ENCODE peak calls at places on chromosomes 12 and 14, in four cellular contexts. J, Z, L and N are unnamed samples.

GRCh38 chr14:77023001-77023996 is 5.2 kb downstream of the IRF2BPL start:
- DNase-seq in J (no peak), Z (no peak), L (no peak), N (no peak)

GRCh38 chr14:22837059-22837749 is 819 bp downstream of the MMP14 start:
- DNase-seq in L (no peak), Z (no peak), J (no peak), N (no peak)

GRCh38 chr14:95299271-95299670 is 20.4 kb downstream of the CLMN start:
- DNase-seq in Z (no peak), J (no peak), L (no peak), N (no peak)

GRCh38 chr12:191541-191940 is 22.4 kb downstream of the SLC6A12 start:
- DNase-seq in J (no peak), L (no peak), Z (no peak), N (no peak)

GRCh38 chr12:72642726-72643125 is 370.6 kb downstream of the TRHDE start:
- DNase-seq in L (no peak), J (no peak), Z (no peak), N (no peak)

GRCh38 chr12:78671295-78671694 is 193.3 kb upstream of the SYT1 start:
- DNase-seq in J (no peak), L (no peak), Z (no peak), N (no peak)

GRCh38 chr12:6688543-6688999 is 604 bp downstream of the ZNF384 start:
- DNase-seq in L (no peak), J (no peak), Z (peak), N (no peak)

GRCh38 chr12:69074559-69075349 is 141.8 kb upstream of the CPM start:
- DNase-seq in J (no peak), L (no peak), Z (no peak), N (no peak)

GRCh38 chr12:112096667-112097066 is 11.9 kb downstream of the NAA25 start:
- DNase-seq in Z (no peak), J (no peak), L (no peak), N (no peak)

GRCh38 chr12:98595152-98595988 is 1.9 kb downstream of the SLC25A3 start:
- DNase-seq in J (no peak), L (no peak), Z (no peak), N (no peak)

GRCh38 chr14:36656769-36657408 is 4.8 kb upstream of the PAX9 start:
- DNase-seq in Z (no peak), L (no peak), J (no peak), N (no peak)

GRCh38 chr12:93813972-93814821 is 137.0 kb downstream of the CRADD start:
- DNase-seq in Z (no peak), J (no peak), L (peak), N (no peak)

GRCh38 chr14:99576304-99576703 is 27.7 kb downstream of the CCDC85C start:
- DNase-seq in L (no peak), J (no peak), Z (no peak), N (no peak)

GRCh38 chr12:112803620-112804279 is 12.2 kb downstream of the RPH3A start:
- DNase-seq in J (no peak), L (no peak), Z (no peak), N (no peak)

GRCh38 chr14:69999246-69999645 is 120.0 kb downstream of the SMOC1 start:
- DNase-seq in L (no peak), J (no peak), Z (no peak), N (no peak)

GRCh38 chr14:21525995-21526671 is at the start of gene SALL2:
- DNase-seq in J (peak), Z (peak), L (peak), N (peak)

GRCh38 chr12:94980577-94980976 is 22.9 kb downstream of the NDUFA12 start:
- DNase-seq in Z (no peak), J (no peak), L (no peak), N (no peak)

GRCh38 chr12:32895688-32896437 is 714 bp downstream of the PKP2 start:
- DNase-seq in Z (no peak), L (peak), J (no peak), N (no peak)

GRCh38 chr12:89889051-89889450 is 180.4 kb upstream of the ATP2B1 start:
- DNase-seq in L (no peak), Z (no peak), J (no peak), N (no peak)

GRCh38 chr14:82642425-82642824 is 1108.8 kb upstream of the SEL1L start:
- DNase-seq in L (peak), J (no peak), Z (no peak), N (no peak)

GRCh38 chr14:69398818-69399210 is 322 bp downstream of the SLC39A9 start:
- DNase-seq in Z (no peak), L (no peak), J (no peak), N (no peak)

GRCh38 chr14:74503256-74503972 is 9.8 kb downstream of the ISCA2 start:
- DNase-seq in J (no peak), Z (no peak), L (no peak), N (no peak)

GRCh38 chr14:71333705-71334104 is 426.4 kb downstream of the PCNX1 start:
- DNase-seq in Z (no peak), J (no peak), L (no peak), N (no peak)

GRCh38 chr14:99181246-99181645 is 90.8 kb downstream of the BCL11B start:
- DNase-seq in L (no peak), Z (no peak), J (no peak), N (no peak)

GRCh38 chr14:55122441-55122986 is 6.5 kb upstream of the LGALS3 start:
- DNase-seq in Z (no peak), L (peak), J (no peak), N (no peak)

DNA sequence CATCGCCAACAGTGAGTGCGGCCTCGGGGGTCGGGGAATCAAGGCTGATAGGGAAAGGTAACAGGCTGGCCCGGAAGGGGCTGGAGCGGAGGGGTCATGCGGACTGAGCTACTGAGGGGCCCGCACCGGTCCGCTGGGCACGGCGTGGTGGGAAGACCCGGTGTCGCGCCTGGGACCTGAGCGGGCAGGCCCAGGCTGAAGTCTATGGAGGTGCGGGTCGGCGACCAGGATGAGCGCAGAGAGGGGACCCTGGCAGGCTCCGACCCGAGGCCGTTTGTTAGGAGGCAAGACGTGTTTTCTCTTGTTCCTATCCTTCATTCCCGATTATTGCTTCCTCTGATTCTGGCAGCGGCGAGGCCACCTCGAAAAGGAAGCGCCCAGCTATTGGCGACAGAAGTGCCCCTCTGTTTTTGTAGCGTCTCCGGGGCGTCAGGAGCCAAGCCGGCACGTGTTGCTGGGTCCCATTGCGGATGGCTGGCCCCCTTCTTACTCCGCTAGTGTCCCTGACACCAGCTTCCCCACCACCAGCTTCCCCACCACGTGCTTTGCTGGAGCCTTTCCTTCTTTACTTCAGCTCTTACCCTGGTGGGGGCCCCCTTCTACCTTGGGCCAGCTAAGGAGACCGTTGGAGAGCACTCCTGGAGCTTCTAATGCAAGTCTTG is 587 bp downstream of the PA2G4 start:
- DNase-seq in L (peak), Z (no peak), J (no peak), N (peak)
- TF ChIP-seq SPI1 in L (no peak), Z (no peak), J (no peak), N (no peak)

GRCh38 chr14:37991027-37991426 is 216.7 kb upstream of the SSTR1 start:
- DNase-seq in Z (no peak), J (no peak), L (no peak), N (no peak)

GRCh38 chr14:37985826-37986470 is 221.8 kb upstream of the SSTR1 start:
- DNase-seq in L (peak), J (no peak), Z (no peak), N (peak)

GRCh38 chr14:37992489-37992888 is 215.2 kb upstream of the SSTR1 start:
- DNase-seq in L (no peak), J (no peak), Z (no peak), N (no peak)

DNA sequence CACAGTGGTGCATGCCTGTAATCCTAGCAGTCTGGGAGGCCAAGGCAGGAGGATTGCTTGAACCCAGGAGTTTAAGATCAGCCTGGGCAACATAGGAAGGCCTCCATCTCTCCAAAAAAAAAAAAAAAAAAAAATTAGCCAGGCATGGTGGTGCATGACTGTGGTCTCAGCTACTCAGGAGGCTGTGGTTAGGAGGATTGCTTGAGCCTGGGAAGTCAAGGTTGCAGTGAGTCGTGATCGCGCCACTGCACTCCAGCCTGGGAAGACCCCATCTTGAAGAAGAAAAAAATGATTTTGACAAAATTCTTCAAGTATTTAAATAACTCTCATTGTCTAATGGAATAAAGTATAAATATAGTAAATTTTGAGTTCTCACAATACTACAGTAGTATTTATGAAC is 219.2 kb upstream of the SSTR1 start:
- DNase-seq in L (no peak), J (no peak), Z (no peak), N (no peak)
- TF ChIP-seq SPI1 in L (no peak), J (no peak), Z (no peak), N (no peak)

GRCh38 chr12:7729683-7730195 is 17.4 kb downstream of the CLEC4C start:
- DNase-seq in L (no peak), Z (no peak), J (no peak), N (no peak)

GRCh38 chr12:7731499-7731898 is 15.7 kb downstream of the CLEC4C start:
- DNase-seq in L (no peak), J (no peak), Z (no peak), N (no peak)
- TF ChIP-seq SPI1 in L (no peak), J (no peak), Z (no peak), N (no peak)

DNA sequence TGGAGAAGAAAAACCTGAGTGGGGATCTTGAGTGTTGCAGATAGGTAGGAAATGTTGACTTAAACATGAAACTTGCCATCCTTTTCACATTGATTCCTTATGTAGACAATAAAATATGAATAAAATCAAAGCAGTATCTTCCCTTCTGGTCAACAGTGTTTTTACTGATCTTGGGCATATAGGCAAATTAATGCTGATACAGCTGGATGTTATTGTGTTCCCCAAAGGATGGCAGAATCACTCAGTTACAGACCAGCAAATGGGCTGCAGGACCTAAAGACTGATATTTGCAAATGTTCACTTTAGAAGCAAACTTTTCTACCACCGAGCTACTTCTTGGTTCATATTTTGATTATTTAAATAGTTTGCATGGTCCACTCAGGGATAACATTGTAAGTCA is 33.9 kb downstream of the MTHFD1 start:
- DNase-seq in J (no peak), L (no peak), Z (no peak), N (no peak)
- TF ChIP-seq SPI1 in J (no peak), L (no peak), Z (no peak), N (no peak)

GRCh38 chr14:91186515-91187066 is 57.9 kb downstream of the GPR68 start:
- DNase-seq in L (no peak), Z (no peak), J (no peak), N (no peak)
- TF ChIP-seq SPI1 in L (no peak), Z (no peak), J (no peak), N (no peak)

DNA sequence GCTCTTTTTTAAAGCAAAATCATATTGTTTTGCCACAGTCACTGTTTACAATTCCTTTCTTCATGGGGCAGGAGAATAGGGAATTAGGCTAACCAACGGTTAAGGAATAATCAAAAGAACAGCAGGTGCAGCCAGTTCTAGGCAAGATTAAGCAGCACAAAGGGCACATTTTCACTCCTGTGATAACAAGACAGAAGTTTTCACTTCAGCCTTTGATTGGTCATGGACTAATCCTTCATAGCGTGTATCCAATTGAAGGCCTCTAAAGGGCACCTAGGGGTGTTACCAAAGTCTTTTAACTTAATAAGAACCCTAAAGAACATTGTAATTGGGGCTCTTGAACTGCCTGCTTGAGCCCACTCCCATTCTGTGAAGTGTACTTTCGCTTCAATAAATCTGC is 206.9 kb upstream of the AMIGO2 start:
- DNase-seq in J (no peak), L (no peak), Z (no peak), N (no peak)
- TF ChIP-seq SPI1 in J (no peak), L (no peak), Z (no peak), N (no peak)